ENCODE peak calls at places on chromosomes 11 and 22, in five cellular contexts. V, U, G, D and C are unnamed samples.

GRCh38 chr11:106459135-106459534 is 381.7 kb downstream of the AASDHPPT start:
- DNase-seq in V (no peak), U (no peak), G (no peak), D (no peak), C (no peak)

GRCh38 chr22:46336119-46337078 is 885 bp downstream of the TRMU start:
- DNase-seq in V (no peak), U (no peak), G (peak; percentile 51), D (peak; percentile 43), C (peak; percentile 89)

GRCh38 chr11:15865212-15865987 is 490.9 kb downstream of the SOX6 start:
- DNase-seq in V (no peak), U (no peak), G (no peak), D (no peak), C (no peak)

GRCh38 chr11:47372422-47372821 is 5.9 kb downstream of the SPI1 start:
- DNase-seq in V (no peak), U (no peak), G (no peak), D (no peak), C (peak; percentile 32)

GRCh38 chr11:62552931-62553838 is 6.6 kb upstream of the AHNAK start:
- DNase-seq in V (no peak), U (no peak), G (no peak), D (peak; percentile 95), C (peak; percentile 98)

GRCh38 chr22:29689872-29690213 is 30.0 kb upstream of the CABP7 start:
- DNase-seq in V (no peak), U (no peak), G (peak; percentile 79), D (peak; percentile 43), C (peak; percentile 95)

GRCh38 chr11:99327527-99327926 is 306.8 kb downstream of the CNTN5 start:
- DNase-seq in V (no peak), U (no peak), G (no peak), D (no peak), C (no peak)

GRCh38 chr11:18726040-18726439 is at the start of gene IGSF22:
- DNase-seq in V (no peak), U (no peak), G (no peak), D (no peak), C (no peak)

GRCh38 chr11:30186748-30187147 is 44.1 kb upstream of the FSHB start:
- DNase-seq in V (no peak), U (no peak), G (no peak), D (no peak), C (no peak)